ENCODE peak calls at places on chromosomes 11 and 22, in ten cellular contexts. G is DMS79 treated with DMSO at 0.1 percent for 48 hours, S is endothelial cell of umbilical vein, A is SJSA1, T is brain pericyte, I is hypothalamus, C is C1 segment of cervical spinal cord, Y is endothelial cell, Q is omental fat pad, P is NCI-H1436. R is an unnamed sample.
A peak's percentile ranks its signal among the peaks of the same experiment; 100 is the strongest.

GRCh38 chr11:67167086-67167485 is 48.0 kb downstream of the KDM2A start:
- DNase-seq in T (no peak), C (no peak), Q (no peak), Y (no peak), S (peak; percentile 8), I (no peak), A (no peak), P (no peak), G (no peak), R (no peak)

GRCh38 chr11:72430743-72431570 is 3.4 kb downstream of the CLPB start:
- DNase-seq in S (peak; percentile 52), Y (peak; percentile 32), P (peak; percentile 49), A (no peak), I (peak; percentile 32), G (peak; percentile 56), C (peak; percentile 54), T (no peak), Q (no peak), R (peak; percentile 15)

GRCh38 chr22:22753526-22754267 is 109.3 kb downstream of the GGTLC2 start:
- DNase-seq in G (peak; percentile 0), S (peak; percentile 13), A (peak; percentile 63), P (peak; percentile 39), C (no peak), Q (no peak), I (no peak), Y (peak; percentile 77), T (no peak), R (peak; percentile 74)

GRCh38 chr22:46381142-46381541 is 45.6 kb downstream of the TRMU start:
- DNase-seq in Q (no peak), I (no peak), G (no peak), T (no peak), A (no peak), S (no peak), C (no peak), P (no peak), Y (no peak), R (no peak)

GRCh38 chr11:30801357-30801756 is 215.2 kb upstream of the MPPED2 start:
- DNase-seq in Y (no peak), S (no peak), G (no peak), Q (no peak), C (no peak), I (no peak), P (no peak), A (no peak), T (no peak), R (no peak)

GRCh38 chr22:24521791-24522245 is 26.7 kb downstream of the UPB1 start:
- DNase-seq in G (peak; percentile 75), T (no peak), C (peak; percentile 60), Y (peak; percentile 38), P (peak; percentile 78), I (peak; percentile 31), Q (no peak), S (peak; percentile 70), A (no peak), R (no peak)

GRCh38 chr11:122375687-122376399 is 259.8 kb upstream of the BLID start:
- DNase-seq in T (no peak), I (no peak), C (no peak), P (no peak), G (no peak), A (no peak), S (no peak), Q (no peak), Y (no peak), R (no peak)

GRCh38 chr11:126188332-126189108 is 22.9 kb downstream of the RPUSD4 start:
- DNase-seq in Q (no peak), A (no peak), T (no peak), P (no peak), S (no peak), I (no peak), G (no peak), C (no peak), Y (no peak), R (no peak)

R was measured in T-cell.